ENCODE peak calls at places on chromosomes 13 and 19, in five cellular contexts. One of them, this sample, is unnamed.

GRCh38 chr19:34722353-34722752 is 11.7 kb upstream of the ZNF181 start:
- DNase-seq in neural crest cell: no peak
- DNase-seq in RWPE2: no peak
- DNase-seq in CD4-positive, alpha-beta T cell: no peak
- DNase-seq in fibroblast of lung: no peak
- DNase-seq in this sample: no peak

GRCh38 chr19:43798546-43799409 is 3.5 kb downstream of the LYPD5 start:
- DNase-seq in neural crest cell: no peak
- DNase-seq in RWPE2: peak; percentile 89
- DNase-seq in CD4-positive, alpha-beta T cell: peak; percentile 47
- DNase-seq in fibroblast of lung: no peak
- DNase-seq in this sample: no peak

GRCh38 chr13:31282741-31283455 is 83.1 kb downstream of the B3GLCT start:
- DNase-seq in neural crest cell: no peak
- DNase-seq in RWPE2: no peak
- DNase-seq in CD4-positive, alpha-beta T cell: no peak
- DNase-seq in fibroblast of lung: no peak
- DNase-seq in this sample: peak; percentile 23

GRCh38 chr19:31270897-31271568 is 78.2 kb downstream of the TSHZ3 start:
- DNase-seq in neural crest cell: no peak
- DNase-seq in RWPE2: no peak
- DNase-seq in CD4-positive, alpha-beta T cell: no peak
- DNase-seq in fibroblast of lung: peak; percentile 63
- DNase-seq in this sample: peak; percentile 68

GRCh38 chr19:55536951-55537740 is at the start of gene SBK2:
- DNase-seq in neural crest cell: peak; percentile 48
- DNase-seq in RWPE2: no peak
- DNase-seq in CD4-positive, alpha-beta T cell: no peak
- DNase-seq in fibroblast of lung: no peak
- DNase-seq in this sample: no peak

GRCh38 chr19:49142866-49143335 is 12.3 kb downstream of the HRC start:
- DNase-seq in neural crest cell: peak; percentile 90
- DNase-seq in RWPE2: peak; percentile 93
- DNase-seq in CD4-positive, alpha-beta T cell: peak; percentile 49
- DNase-seq in fibroblast of lung: peak; percentile 87
- DNase-seq in this sample: peak; percentile 92

GRCh38 chr19:58559275-58560006 is 1.0 kb upstream of the UBE2M start:
- DNase-seq in neural crest cell: peak; percentile 82
- DNase-seq in RWPE2: peak; percentile 92
- DNase-seq in CD4-positive, alpha-beta T cell: peak; percentile 52
- DNase-seq in fibroblast of lung: peak; percentile 92
- DNase-seq in this sample: peak; percentile 92

GRCh38 chr19:4533334-4533733 is 1.7 kb downstream of the PLIN5 start:
- DNase-seq in neural crest cell: no peak
- DNase-seq in RWPE2: no peak
- DNase-seq in CD4-positive, alpha-beta T cell: no peak
- DNase-seq in fibroblast of lung: no peak
- DNase-seq in this sample: no peak

GRCh38 chr19:11125994-11126685 is 29.4 kb downstream of the SPC24 start:
- DNase-seq in neural crest cell: peak; percentile 80
- DNase-seq in RWPE2: no peak
- DNase-seq in CD4-positive, alpha-beta T cell: peak; percentile 70
- DNase-seq in fibroblast of lung: peak; percentile 78
- DNase-seq in this sample: peak; percentile 80

GRCh38 chr13:110404321-110404720 is 97.2 kb downstream of the COL4A2 start:
- DNase-seq in neural crest cell: no peak
- DNase-seq in RWPE2: no peak
- DNase-seq in CD4-positive, alpha-beta T cell: no peak
- DNase-seq in fibroblast of lung: no peak
- DNase-seq in this sample: no peak
- TF ChIP-seq CTCF in neural crest cell: no peak
- TF ChIP-seq CTCF in RWPE2: no peak
- TF ChIP-seq CTCF in CD4-positive, alpha-beta T cell: no peak
- TF ChIP-seq CTCF in fibroblast of lung: no peak
- TF ChIP-seq CTCF in this sample: no peak

GRCh38 chr19:1250374-1251232 is 2.2 kb downstream of the MIDN start:
- DNase-seq in neural crest cell: peak; percentile 83
- DNase-seq in RWPE2: no peak
- DNase-seq in CD4-positive, alpha-beta T cell: peak; percentile 59
- DNase-seq in fibroblast of lung: peak; percentile 85
- DNase-seq in this sample: peak; percentile 82
- TF ChIP-seq CTCF in neural crest cell: no peak
- TF ChIP-seq CTCF in RWPE2: no peak
- TF ChIP-seq CTCF in CD4-positive, alpha-beta T cell: no peak
- TF ChIP-seq CTCF in fibroblast of lung: no peak
- TF ChIP-seq CTCF in this sample: no peak

DNA sequence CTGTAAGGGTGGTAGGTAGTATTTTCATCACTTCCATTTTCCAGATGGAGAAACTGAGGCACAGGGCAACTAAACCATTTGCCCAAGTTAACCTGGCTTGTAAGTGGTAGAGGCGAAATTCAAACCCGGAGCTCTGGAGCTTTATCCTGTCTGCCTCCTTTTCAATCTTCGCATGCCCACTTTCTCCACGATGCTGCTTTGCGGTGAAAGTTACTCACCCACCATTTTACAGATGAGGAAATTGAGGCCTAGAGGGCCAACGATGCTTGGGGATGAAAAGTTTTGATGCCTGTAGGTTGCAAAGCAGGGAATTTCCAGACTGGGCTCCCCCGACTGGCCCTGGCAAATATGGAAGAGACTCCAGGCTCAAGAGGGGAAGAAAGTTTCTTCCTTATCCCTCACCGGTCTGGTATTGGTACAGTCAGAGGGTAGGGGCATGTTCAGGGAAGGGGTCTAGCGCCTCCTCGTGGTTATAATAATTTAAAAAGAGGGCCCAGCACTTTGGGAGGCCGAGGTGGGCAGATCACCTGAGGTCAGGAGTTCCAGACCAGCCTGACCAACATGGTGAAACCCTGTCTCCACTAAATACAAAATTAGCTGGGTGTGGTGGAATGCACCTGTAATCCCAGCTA is 1.9 kb upstream of the SH2D3A start:
- DNase-seq in neural crest cell: no peak
- DNase-seq in RWPE2: no peak
- DNase-seq in CD4-positive, alpha-beta T cell: no peak
- DNase-seq in fibroblast of lung: peak; percentile 47
- DNase-seq in this sample: peak; percentile 49
- TF ChIP-seq CTCF in neural crest cell: peak; percentile 47
- TF ChIP-seq CTCF in RWPE2: peak; percentile 20
- TF ChIP-seq CTCF in CD4-positive, alpha-beta T cell: peak; percentile 11
- TF ChIP-seq CTCF in fibroblast of lung: peak; percentile 24
- TF ChIP-seq CTCF in this sample: peak; percentile 35

GRCh38 chr13:78131811-78132210 is 213.2 kb upstream of the EDNRB start:
- DNase-seq in neural crest cell: no peak
- DNase-seq in RWPE2: no peak
- DNase-seq in CD4-positive, alpha-beta T cell: no peak
- DNase-seq in fibroblast of lung: peak; percentile 32
- DNase-seq in this sample: peak; percentile 26
- TF ChIP-seq CTCF in neural crest cell: peak; percentile 41
- TF ChIP-seq CTCF in RWPE2: peak; percentile 68
- TF ChIP-seq CTCF in CD4-positive, alpha-beta T cell: peak; percentile 3
- TF ChIP-seq CTCF in fibroblast of lung: peak; percentile 45
- TF ChIP-seq CTCF in this sample: peak; percentile 40

GRCh38 chr13:39038569-39038898 is 278 bp downstream of the NHLRC3 start:
- DNase-seq in neural crest cell: no peak
- DNase-seq in RWPE2: no peak
- DNase-seq in CD4-positive, alpha-beta T cell: peak; percentile 44
- DNase-seq in fibroblast of lung: no peak
- DNase-seq in this sample: no peak

GRCh38 chr13:39037880-39038568 is at the start of the genes NHLRC3 and PROSER1:
- DNase-seq in neural crest cell: peak; percentile 80
- DNase-seq in RWPE2: peak; percentile 94
- DNase-seq in CD4-positive, alpha-beta T cell: peak; percentile 80
- DNase-seq in fibroblast of lung: peak; percentile 96
- DNase-seq in this sample: peak; percentile 94

GRCh38 chr13:39039033-39039432 is 777 bp downstream of the NHLRC3 start:
- DNase-seq in neural crest cell: no peak
- DNase-seq in RWPE2: no peak
- DNase-seq in CD4-positive, alpha-beta T cell: no peak
- DNase-seq in fibroblast of lung: no peak
- DNase-seq in this sample: no peak

GRCh38 chr13:39036212-39036611 is 1.7 kb downstream of the PROSER1 start:
- DNase-seq in neural crest cell: no peak
- DNase-seq in RWPE2: no peak
- DNase-seq in CD4-positive, alpha-beta T cell: no peak
- DNase-seq in fibroblast of lung: peak; percentile 19
- DNase-seq in this sample: peak; percentile 44

DNA sequence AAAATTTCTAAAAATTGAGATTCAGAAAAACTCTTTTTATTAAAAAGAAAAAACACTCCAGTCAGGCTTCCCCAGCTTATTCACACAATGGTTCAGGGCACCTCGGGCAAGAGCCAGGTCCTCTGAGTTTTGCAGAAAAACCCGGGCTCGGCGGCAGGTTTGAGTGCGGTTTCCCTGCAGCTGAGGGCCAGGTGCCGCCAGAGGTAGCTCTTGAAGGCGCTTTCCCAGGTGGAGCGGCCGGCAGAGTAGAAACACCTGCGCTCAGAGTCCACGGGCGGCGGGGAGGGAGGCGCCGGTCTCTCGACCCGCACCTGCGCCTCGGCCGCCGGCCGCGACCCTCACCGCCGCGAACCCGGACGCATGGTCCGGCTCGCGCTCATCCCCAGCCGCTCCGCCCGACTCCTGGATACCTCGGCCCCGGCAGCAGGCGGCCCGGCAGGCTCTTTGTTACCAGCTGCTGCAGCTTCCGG is 444 bp downstream of the PROSER1 start:
- DNase-seq in neural crest cell: no peak
- DNase-seq in RWPE2: no peak
- DNase-seq in CD4-positive, alpha-beta T cell: no peak
- DNase-seq in fibroblast of lung: no peak
- DNase-seq in this sample: no peak
- TF ChIP-seq CTCF in neural crest cell: no peak
- TF ChIP-seq CTCF in RWPE2: no peak
- TF ChIP-seq CTCF in CD4-positive, alpha-beta T cell: no peak
- TF ChIP-seq CTCF in fibroblast of lung: no peak
- TF ChIP-seq CTCF in this sample: no peak

DNA sequence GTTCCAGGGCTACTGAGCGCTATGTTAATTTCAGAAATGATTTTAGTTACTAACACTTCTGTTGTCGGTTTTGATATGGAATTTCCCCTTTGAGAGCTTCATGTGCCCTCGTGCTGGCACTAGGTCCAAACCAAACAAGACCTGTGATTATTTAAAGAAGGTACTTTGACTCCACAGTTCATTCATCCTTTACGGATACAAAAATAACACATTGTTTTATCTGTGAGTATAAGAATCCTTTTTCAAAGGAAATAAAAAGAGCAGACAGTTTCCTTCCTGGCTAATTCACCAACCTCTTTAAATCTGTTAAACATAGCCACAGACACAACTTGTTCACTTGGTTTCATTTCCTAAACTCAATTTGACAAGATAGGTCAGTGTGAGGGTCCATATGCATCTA is 141.2 kb downstream of the FLT1 start:
- DNase-seq in neural crest cell: no peak
- DNase-seq in RWPE2: no peak
- DNase-seq in CD4-positive, alpha-beta T cell: no peak
- DNase-seq in fibroblast of lung: no peak
- DNase-seq in this sample: no peak
- TF ChIP-seq CTCF in neural crest cell: no peak
- TF ChIP-seq CTCF in RWPE2: no peak
- TF ChIP-seq CTCF in CD4-positive, alpha-beta T cell: no peak
- TF ChIP-seq CTCF in fibroblast of lung: no peak
- TF ChIP-seq CTCF in this sample: no peak

GRCh38 chr13:112065867-112066623 is 904 bp upstream of the SOX1 start:
- DNase-seq in neural crest cell: no peak
- DNase-seq in RWPE2: no peak
- DNase-seq in CD4-positive, alpha-beta T cell: no peak
- DNase-seq in fibroblast of lung: no peak
- DNase-seq in this sample: no peak
- TF ChIP-seq CTCF in neural crest cell: peak; percentile 60
- TF ChIP-seq CTCF in RWPE2: no peak
- TF ChIP-seq CTCF in CD4-positive, alpha-beta T cell: no peak
- TF ChIP-seq CTCF in fibroblast of lung: peak; percentile 1
- TF ChIP-seq CTCF in this sample: no peak

GRCh38 chr13:33874871-33875270 is 56.9 kb downstream of the RFC3 start:
- DNase-seq in neural crest cell: no peak
- DNase-seq in RWPE2: no peak
- DNase-seq in CD4-positive, alpha-beta T cell: no peak
- DNase-seq in fibroblast of lung: peak; percentile 2
- DNase-seq in this sample: no peak
- TF ChIP-seq CTCF in neural crest cell: no peak
- TF ChIP-seq CTCF in RWPE2: no peak
- TF ChIP-seq CTCF in CD4-positive, alpha-beta T cell: no peak
- TF ChIP-seq CTCF in fibroblast of lung: peak; percentile 10
- TF ChIP-seq CTCF in this sample: peak; percentile 7

GRCh38 chr13:113051641-113052040 is 54.0 kb upstream of the F7 start:
- DNase-seq in neural crest cell: no peak
- DNase-seq in RWPE2: peak; percentile 30
- DNase-seq in CD4-positive, alpha-beta T cell: no peak
- DNase-seq in fibroblast of lung: no peak
- DNase-seq in this sample: no peak

GRCh38 chr13:113050856-113051431 is 54.6 kb upstream of the F7 start:
- DNase-seq in neural crest cell: no peak
- DNase-seq in RWPE2: peak; percentile 55
- DNase-seq in CD4-positive, alpha-beta T cell: no peak
- DNase-seq in fibroblast of lung: no peak
- DNase-seq in this sample: no peak

GRCh38 chr13:113049521-113049941 is 56.1 kb upstream of the F7 start:
- DNase-seq in neural crest cell: no peak
- DNase-seq in RWPE2: peak; percentile 40
- DNase-seq in CD4-positive, alpha-beta T cell: no peak
- DNase-seq in fibroblast of lung: no peak
- DNase-seq in this sample: no peak

GRCh38 chr13:113048766-113049165 is 56.8 kb upstream of the F7 start:
- DNase-seq in neural crest cell: no peak
- DNase-seq in RWPE2: peak; percentile 40
- DNase-seq in CD4-positive, alpha-beta T cell: no peak
- DNase-seq in fibroblast of lung: no peak
- DNase-seq in this sample: no peak

GRCh38 chr13:113049981-113050380 is 55.6 kb upstream of the F7 start:
- DNase-seq in neural crest cell: no peak
- DNase-seq in RWPE2: peak; percentile 17
- DNase-seq in CD4-positive, alpha-beta T cell: no peak
- DNase-seq in fibroblast of lung: no peak
- DNase-seq in this sample: no peak
- TF ChIP-seq CTCF in neural crest cell: no peak
- TF ChIP-seq CTCF in RWPE2: no peak
- TF ChIP-seq CTCF in CD4-positive, alpha-beta T cell: no peak
- TF ChIP-seq CTCF in fibroblast of lung: no peak
- TF ChIP-seq CTCF in this sample: no peak